ENCODE peak calls at places on chromosome 14, in nine cellular contexts. T is neural progenitor cell, A is GM23248, C is GM23338, W is OCI-LY7, J is HCT116, B is SK-N-SH, U is hepatocyte, O is MM.1S. M is an unnamed sample.

GRCh38 chr14:87391066-87391465 is 601.9 kb downstream of the GALC start:
- DNase-seq in T (no peak), A (no peak), C (no peak), W (no peak), J (no peak), B (no peak), U (no peak), O (no peak), M (no peak)

GRCh38 chr14:96309907-96310330 is 53.2 kb downstream of the ATG2B start:
- DNase-seq in T (no peak), A (peak; percentile 6), C (no peak), W (peak; percentile 7), J (no peak), B (no peak), U (peak; percentile 24), O (no peak), M (no peak)

GRCh38 chr14:87233806-87234384 is 759.1 kb downstream of the GALC start:
- DNase-seq in T (no peak), A (no peak), C (no peak), W (peak; percentile 23), J (no peak), B (no peak), U (no peak), O (no peak), M (no peak)

GRCh38 chr14:78157855-78158436 is 12.2 kb upstream of the NRXN3 start:
- DNase-seq in T (peak; percentile 71), A (peak; percentile 71), C (peak; percentile 54), W (peak; percentile 2), J (no peak), B (no peak), U (peak; percentile 73), O (no peak), M (peak; percentile 24)

GRCh38 chr14:69287096-69287991 is 27.4 kb downstream of the GALNT16 start:
- DNase-seq in T (peak; percentile 29), A (peak; percentile 55), C (peak; percentile 62), W (no peak), J (no peak), B (peak; percentile 32), U (peak; percentile 29), O (no peak), M (peak; percentile 31)

GRCh38 chr14:87772854-87773253 is 220.1 kb downstream of the GALC start:
- DNase-seq in T (no peak), A (no peak), C (peak; percentile 17), W (no peak), J (no peak), B (no peak), U (no peak), O (no peak), M (no peak)

GRCh38 chr14:36633580-36633979 is 28.1 kb upstream of the PAX9 start:
- DNase-seq in T (no peak), A (no peak), C (no peak), W (no peak), J (no peak), B (no peak), U (no peak), O (no peak), M (no peak)

GRCh38 chr14:72961579-72962335 is 35.5 kb downstream of the DCAF4 start:
- DNase-seq in T (no peak), A (peak; percentile 47), C (no peak), W (no peak), J (peak; percentile 81), B (no peak), U (no peak), O (no peak), M (peak; percentile 97)

GRCh38 chr14:105299654-105300541 is 903 bp downstream of the BRF1 start:
- DNase-seq in T (no peak), A (peak; percentile 71), C (no peak), W (no peak), J (no peak), B (peak; percentile 37), U (no peak), O (no peak), M (no peak)

GRCh38 chr14:78005325-78005724 is 164.8 kb upstream of the NRXN3 start:
- DNase-seq in T (no peak), A (peak; percentile 78), C (no peak), W (no peak), J (peak; percentile 81), B (no peak), U (peak; percentile 50), O (no peak), M (peak; percentile 75)

GRCh38 chr14:69571879-69572633 is 2.6 kb downstream of the CCDC177 start:
- DNase-seq in T (no peak), A (peak; percentile 44), C (peak; percentile 78), W (peak; percentile 6), J (no peak), B (peak; percentile 84), U (peak; percentile 67), O (no peak), M (peak; percentile 33)

GRCh38 chr14:51297066-51297465 is 57.0 kb downstream of the TMX1 start:
- DNase-seq in T (no peak), A (no peak), C (no peak), W (no peak), J (no peak), B (peak; percentile 12), U (no peak), O (no peak), M (no peak)

GRCh38 chr14:74697976-74698375 is 14.9 kb downstream of the AREL1 start:
- DNase-seq in T (no peak), A (peak; percentile 8), C (no peak), W (no peak), J (no peak), B (no peak), U (no peak), O (no peak), M (no peak)

GRCh38 chr14:74697543-74697942 is 15.3 kb downstream of the AREL1 start:
- DNase-seq in T (no peak), A (peak; percentile 94), C (no peak), W (no peak), J (no peak), B (no peak), U (no peak), O (no peak), M (no peak)

GRCh38 chr14:74695406-74695805 is 17.5 kb downstream of the AREL1 start:
- DNase-seq in T (no peak), A (no peak), C (no peak), W (no peak), J (no peak), B (no peak), U (no peak), O (no peak), M (no peak)

GRCh38 chr14:74698894-74699293 is 14.0 kb downstream of the AREL1 start:
- DNase-seq in T (no peak), A (no peak), C (no peak), W (no peak), J (no peak), B (no peak), U (no peak), O (no peak), M (no peak)

DNA sequence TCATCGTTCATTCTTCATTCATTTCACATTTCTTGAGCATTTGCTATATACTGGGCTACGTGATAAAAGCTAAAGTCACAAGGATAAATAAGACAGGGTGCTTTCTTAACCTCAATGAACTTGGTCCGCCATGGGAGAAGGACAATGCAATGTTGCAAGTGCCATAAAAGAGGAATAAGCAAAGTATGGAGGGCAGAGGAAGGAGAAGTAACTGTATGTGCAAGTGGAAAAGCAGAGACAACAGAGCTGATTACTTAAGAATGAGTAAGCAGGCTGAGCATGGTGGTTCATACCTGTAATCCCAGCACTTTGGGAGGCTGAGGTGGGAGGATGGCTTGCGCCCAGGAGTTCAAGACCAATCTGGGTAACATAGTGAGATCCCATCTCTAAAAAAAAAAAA is 14.4 kb downstream of the AREL1 start:
- DNase-seq in T (no peak), A (no peak), C (no peak), W (no peak), J (no peak), B (no peak), U (no peak), O (no peak), M (no peak)
- TF ChIP-seq EZH2phosphoT487 in T (no peak), A (no peak), C (no peak), W (no peak), J (no peak), B (no peak), U (no peak), O (no peak), M (no peak)

GRCh38 chr14:85447883-85448282 is 82.1 kb upstream of the FLRT2 start:
- DNase-seq in T (no peak), A (no peak), C (peak; percentile 8), W (no peak), J (no peak), B (no peak), U (no peak), O (no peak), M (no peak)

GRCh38 chr14:85439696-85440328 is 90.1 kb upstream of the FLRT2 start:
- DNase-seq in T (no peak), A (peak; percentile 57), C (no peak), W (no peak), J (no peak), B (no peak), U (no peak), O (no peak), M (no peak)

GRCh38 chr14:85441909-85442643 is 87.9 kb upstream of the FLRT2 start:
- DNase-seq in T (no peak), A (no peak), C (no peak), W (no peak), J (no peak), B (no peak), U (no peak), O (no peak), M (no peak)

GRCh38 chr14:85443001-85443400 is 86.9 kb upstream of the FLRT2 start:
- DNase-seq in T (no peak), A (peak; percentile 23), C (no peak), W (no peak), J (no peak), B (no peak), U (no peak), O (no peak), M (peak; percentile 4)

DNA sequence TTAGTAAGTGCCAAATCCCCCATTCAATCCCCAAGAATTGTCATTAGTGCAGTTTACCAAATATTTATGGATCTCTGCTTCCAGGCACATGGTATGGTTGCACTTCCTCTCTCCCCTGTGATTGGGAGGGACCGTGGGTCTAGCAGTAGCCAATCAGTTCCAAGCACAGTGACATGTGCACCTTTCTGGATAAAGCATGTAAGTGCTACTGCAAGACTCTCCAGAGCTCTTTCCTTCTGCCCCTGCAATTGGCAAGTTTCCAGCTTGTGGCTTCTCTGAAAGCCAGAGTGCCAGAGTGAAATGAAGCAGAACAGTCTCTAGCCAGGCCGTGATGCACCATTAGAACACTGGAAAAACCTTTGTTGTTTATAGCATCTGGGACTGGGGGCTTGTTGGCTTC is 85.3 kb upstream of the FLRT2 start:
- DNase-seq in T (no peak), A (peak; percentile 22), C (no peak), W (no peak), J (no peak), B (peak; percentile 6), U (peak; percentile 38), O (no peak), M (peak; percentile 40)
- TF ChIP-seq EZH2phosphoT487 in T (no peak), A (no peak), C (no peak), W (no peak), J (no peak), B (no peak), U (no peak), O (no peak), M (no peak)

GRCh38 chr14:61429316-61429715 is 107.9 kb downstream of the PRKCH start:
- DNase-seq in T (no peak), A (no peak), C (no peak), W (no peak), J (no peak), B (no peak), U (no peak), O (no peak), M (no peak)
- TF ChIP-seq EZH2phosphoT487 in T (no peak), A (no peak), C (no peak), W (no peak), J (no peak), B (no peak), U (no peak), O (no peak), M (no peak)

GRCh38 chr14:22849212-22849819 is 12.9 kb downstream of the MMP14 start:
- DNase-seq in T (no peak), A (peak; percentile 83), C (peak; percentile 48), W (no peak), J (no peak), B (peak; percentile 56), U (no peak), O (no peak), M (no peak)
- TF ChIP-seq EZH2phosphoT487 in T (no peak), A (no peak), C (no peak), W (no peak), J (no peak), B (no peak), U (no peak), O (no peak), M (no peak)

M was measured in PC-3.